ENCODE peak calls at places on chromosomes 16 and 17, in six cellular contexts. One of them, this sample, is unnamed. For H3K9me3, the result is how much of the 10 kb centered on the place peaks cover.

GRCh38 chr17:78623541-78623940 is 46.3 kb upstream of the DNAH17 start:
- DNase-seq in IMR-90: no peak
- DNase-seq in H9: no peak
- DNase-seq in mesenchymal stem cell: no peak
- DNase-seq in H1: no peak
- DNase-seq in trophoblast cell: no peak
- DNase-seq in this sample: no peak

GRCh38 chr17:12896386-12896785 is 107.1 kb downstream of the ARHGAP44 start:
- DNase-seq in IMR-90: peak
- DNase-seq in H9: peak
- DNase-seq in mesenchymal stem cell: no peak
- DNase-seq in H1: no peak
- DNase-seq in trophoblast cell: no peak
- DNase-seq in this sample: no peak

GRCh38 chr17:48601528-48602430 is 3.0 kb downstream of the HOXB6 start:
- DNase-seq in IMR-90: no peak
- DNase-seq in H9: no peak
- DNase-seq in mesenchymal stem cell: no peak
- DNase-seq in H1: no peak
- DNase-seq in trophoblast cell: no peak
- DNase-seq in this sample: no peak

GRCh38 chr17:65145743-65146142 is 8.6 kb downstream of the RGS9 start:
- DNase-seq in IMR-90: no peak
- DNase-seq in H9: no peak
- DNase-seq in mesenchymal stem cell: no peak
- DNase-seq in H1: no peak
- DNase-seq in trophoblast cell: no peak
- DNase-seq in this sample: no peak

GRCh38 chr17:57667461-57667923 is 77.6 kb downstream of the CCDC182 start:
- DNase-seq in IMR-90: no peak
- DNase-seq in H9: peak
- DNase-seq in mesenchymal stem cell: no peak
- DNase-seq in H1: peak
- DNase-seq in trophoblast cell: no peak
- DNase-seq in this sample: no peak

GRCh38 chr16:70737377-70738082 is 51.7 kb upstream of the MTSS2 start:
- DNase-seq in IMR-90: peak
- DNase-seq in H9: no peak
- DNase-seq in mesenchymal stem cell: peak
- DNase-seq in H1: no peak
- DNase-seq in trophoblast cell: no peak
- DNase-seq in this sample: no peak

GRCh38 chr16:23408242-23409201 is 44.5 kb downstream of the COG7 start:
- DNase-seq in IMR-90: peak
- DNase-seq in H9: no peak
- DNase-seq in mesenchymal stem cell: peak
- DNase-seq in H1: no peak
- DNase-seq in trophoblast cell: peak
- DNase-seq in this sample: peak

GRCh38 chr17:50459756-50460155 is 8.9 kb downstream of the CHAD start:
- DNase-seq in IMR-90: no peak
- DNase-seq in H9: no peak
- DNase-seq in mesenchymal stem cell: no peak
- DNase-seq in H1: no peak
- DNase-seq in trophoblast cell: no peak
- DNase-seq in this sample: no peak

GRCh38 chr16:6616746-6617145 is 715.9 kb upstream of the RBFOX1 start:
- DNase-seq in IMR-90: no peak
- DNase-seq in H9: no peak
- DNase-seq in mesenchymal stem cell: no peak
- DNase-seq in H1: no peak
- DNase-seq in trophoblast cell: no peak
- DNase-seq in this sample: no peak

GRCh38 chr17:45394913-45395568 is 37.6 kb downstream of the ARHGAP27 start:
- DNase-seq in IMR-90: peak
- DNase-seq in H9: peak
- DNase-seq in mesenchymal stem cell: peak
- DNase-seq in H1: peak
- DNase-seq in trophoblast cell: no peak
- DNase-seq in this sample: peak

GRCh38 chr16:70470927-70471341 is 16.5 kb downstream of the FCSK start:
- DNase-seq in IMR-90: peak
- DNase-seq in H9: peak
- DNase-seq in mesenchymal stem cell: peak
- DNase-seq in H1: peak
- DNase-seq in trophoblast cell: no peak
- DNase-seq in this sample: peak

GRCh38 chr17:80649200-80649644 is 104.6 kb downstream of the RPTOR start:
- DNase-seq in IMR-90: no peak
- DNase-seq in H9: no peak
- DNase-seq in mesenchymal stem cell: no peak
- DNase-seq in H1: no peak
- DNase-seq in trophoblast cell: no peak
- DNase-seq in this sample: no peak

GRCh38 chr17:58331815-58332719 is 3.5 kb upstream of the TSPOAP1 start:
- DNase-seq in IMR-90: no peak
- DNase-seq in H9: peak
- DNase-seq in mesenchymal stem cell: no peak
- DNase-seq in H1: no peak
- DNase-seq in trophoblast cell: no peak
- DNase-seq in this sample: no peak

GRCh38 chr17:66514227-66514806 is 211.9 kb downstream of the PRKCA start:
- DNase-seq in IMR-90: peak
- DNase-seq in H9: no peak
- DNase-seq in mesenchymal stem cell: peak
- DNase-seq in H1: no peak
- DNase-seq in trophoblast cell: no peak
- DNase-seq in this sample: no peak

GRCh38 chr16:58741166-58741565 is 7.0 kb upstream of the GOT2 start:
- DNase-seq in IMR-90: no peak
- DNase-seq in H9: no peak
- DNase-seq in mesenchymal stem cell: no peak
- DNase-seq in H1: no peak
- DNase-seq in trophoblast cell: no peak
- DNase-seq in this sample: no peak

GRCh38 chr17:64694207-64694606 is 32.1 kb upstream of the SMURF2 start:
- DNase-seq in IMR-90: peak
- DNase-seq in H9: no peak
- DNase-seq in mesenchymal stem cell: peak
- DNase-seq in H1: no peak
- DNase-seq in trophoblast cell: peak
- DNase-seq in this sample: no peak

GRCh38 chr17:3535253-3535995 is 22.2 kb downstream of the TRPV3 start:
- DNase-seq in IMR-90: peak
- DNase-seq in H9: peak
- DNase-seq in mesenchymal stem cell: peak
- DNase-seq in H1: peak
- DNase-seq in trophoblast cell: no peak
- DNase-seq in this sample: peak

GRCh38 chr16:69386596-69386995 is 789 bp upstream of the TERF2 start:
- DNase-seq in IMR-90: peak
- DNase-seq in H9: no peak
- DNase-seq in mesenchymal stem cell: no peak
- DNase-seq in H1: no peak
- DNase-seq in trophoblast cell: no peak
- DNase-seq in this sample: no peak

GRCh38 chr17:32486091-32486700 is 597 bp upstream of the CDK5R1 start:
- DNase-seq in IMR-90: peak
- DNase-seq in H9: peak
- DNase-seq in mesenchymal stem cell: peak
- DNase-seq in H1: peak
- DNase-seq in trophoblast cell: peak
- DNase-seq in this sample: peak

GRCh38 chr16:76577003-76577402 is 299.8 kb downstream of the CNTNAP4 start:
- DNase-seq in IMR-90: no peak
- DNase-seq in H9: no peak
- DNase-seq in mesenchymal stem cell: no peak
- DNase-seq in H1: no peak
- DNase-seq in trophoblast cell: no peak
- DNase-seq in this sample: no peak

GRCh38 chr16:56337131-56337857 is 88.1 kb downstream of the AMFR start:
- DNase-seq in IMR-90: no peak
- DNase-seq in H9: no peak
- DNase-seq in mesenchymal stem cell: no peak
- DNase-seq in H1: no peak
- DNase-seq in trophoblast cell: no peak
- DNase-seq in this sample: no peak

GRCh38 chr17:16272111-16272510 is 55.1 kb downstream of the PIGL start:
- DNase-seq in IMR-90: no peak
- DNase-seq in H9: no peak
- DNase-seq in mesenchymal stem cell: no peak
- DNase-seq in H1: no peak
- DNase-seq in trophoblast cell: no peak
- DNase-seq in this sample: no peak

GRCh38 chr16:63702981-63703590 is 1418.8 kb downstream of the CDH11 start:
- DNase-seq in IMR-90: no peak
- DNase-seq in H9: peak
- DNase-seq in mesenchymal stem cell: no peak
- DNase-seq in H1: peak
- DNase-seq in trophoblast cell: no peak
- DNase-seq in this sample: no peak

GRCh38 chr17:64706224-64707076 is 44.3 kb upstream of the SMURF2 start:
- DNase-seq in IMR-90: no peak
- DNase-seq in H9: no peak
- DNase-seq in mesenchymal stem cell: peak
- DNase-seq in H1: no peak
- DNase-seq in trophoblast cell: no peak
- DNase-seq in this sample: no peak

GRCh38 chr17:43210576-43210975 is 1.1 kb upstream of the TMEM106A start:
- DNase-seq in IMR-90: no peak
- DNase-seq in H9: no peak
- DNase-seq in mesenchymal stem cell: no peak
- DNase-seq in H1: no peak
- DNase-seq in trophoblast cell: no peak
- DNase-seq in this sample: no peak

GRCh38 chr17:43213545-43213944 is 1.9 kb downstream of the TMEM106A start:
- DNase-seq in IMR-90: no peak
- DNase-seq in H9: no peak
- DNase-seq in mesenchymal stem cell: no peak
- DNase-seq in H1: no peak
- DNase-seq in trophoblast cell: no peak
- DNase-seq in this sample: no peak

GRCh38 chr17:43211123-43211479 is 574 bp upstream of the TMEM106A start:
- DNase-seq in IMR-90: no peak
- DNase-seq in H9: no peak
- DNase-seq in mesenchymal stem cell: no peak
- DNase-seq in H1: no peak
- DNase-seq in trophoblast cell: no peak
- DNase-seq in this sample: no peak

GRCh38 chr17:43211480-43212402 is at the start of gene TMEM106A:
- DNase-seq in IMR-90: peak
- DNase-seq in H9: peak
- DNase-seq in mesenchymal stem cell: peak
- DNase-seq in H1: peak
- DNase-seq in trophoblast cell: peak
- DNase-seq in this sample: peak

GRCh38 chr17:43212641-43213490 is 1.2 kb downstream of the TMEM106A start:
- DNase-seq in IMR-90: no peak
- DNase-seq in H9: no peak
- DNase-seq in mesenchymal stem cell: no peak
- DNase-seq in H1: no peak
- DNase-seq in trophoblast cell: no peak
- DNase-seq in this sample: no peak
- H4K8ac ChIP-seq in IMR-90: peak
- H4K8ac ChIP-seq in H9: no peak
- H4K8ac ChIP-seq in mesenchymal stem cell: no peak
- H4K8ac ChIP-seq in H1: no peak
- H4K8ac ChIP-seq in trophoblast cell: no peak
- H4K8ac ChIP-seq in this sample: no peak

DNA sequence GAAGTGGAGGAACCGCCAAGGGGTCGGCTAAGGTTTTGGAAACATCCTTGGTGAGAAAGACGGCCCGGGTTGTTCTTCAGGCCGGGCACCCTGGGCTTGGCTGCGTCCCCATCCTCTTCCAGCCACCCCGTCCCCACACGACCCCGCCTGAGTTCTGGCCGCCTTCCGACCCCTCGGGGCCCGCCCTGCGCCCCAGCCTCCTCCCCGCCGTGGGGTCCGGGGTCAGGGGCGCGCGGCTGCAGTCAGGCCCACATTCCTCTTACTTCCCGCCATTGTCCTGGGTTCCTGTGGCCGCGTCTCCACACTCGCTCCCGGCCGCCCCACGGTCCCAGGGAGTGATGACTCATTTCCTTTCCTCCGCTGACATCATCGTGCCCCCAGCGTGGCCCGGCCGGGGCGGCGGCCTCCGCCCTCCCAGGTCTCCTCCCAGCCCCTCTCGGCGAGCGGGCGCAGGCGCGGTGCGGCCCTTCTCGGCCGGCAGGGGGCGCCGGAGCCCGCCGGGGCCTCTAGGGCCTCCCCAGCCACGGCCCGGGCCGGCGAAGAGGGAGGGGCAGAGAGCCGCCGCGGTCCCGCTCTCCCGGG is 59.6 kb downstream of the WSB1 start:
- DNase-seq in IMR-90: peak
- DNase-seq in H9: peak
- DNase-seq in mesenchymal stem cell: peak
- DNase-seq in H1: peak
- DNase-seq in trophoblast cell: peak
- DNase-seq in this sample: peak
- H3K18ac ChIP-seq in IMR-90: peak
- H3K18ac ChIP-seq in H9: peak
- H3K18ac ChIP-seq in mesenchymal stem cell: peak
- H3K18ac ChIP-seq in H1: no peak
- H3K18ac ChIP-seq in trophoblast cell: peak
- H3K18ac ChIP-seq in this sample: peak

GRCh38 chr16:35525979-35526590 is 2066.7 kb downstream of the TP53TG3F start:
- DNase-seq in IMR-90: no peak
- DNase-seq in H9: no peak
- DNase-seq in mesenchymal stem cell: no peak
- DNase-seq in H1: no peak
- DNase-seq in trophoblast cell: no peak
- DNase-seq in this sample: no peak
- H3K9me3 ChIP-seq in IMR-90: under half
- H3K9me3 ChIP-seq in H9: half or more
- H3K9me3 ChIP-seq in mesenchymal stem cell: under half
- H3K9me3 ChIP-seq in H1: half or more
- H3K9me3 ChIP-seq in trophoblast cell: under half
- H3K9me3 ChIP-seq in this sample: under half

DNA sequence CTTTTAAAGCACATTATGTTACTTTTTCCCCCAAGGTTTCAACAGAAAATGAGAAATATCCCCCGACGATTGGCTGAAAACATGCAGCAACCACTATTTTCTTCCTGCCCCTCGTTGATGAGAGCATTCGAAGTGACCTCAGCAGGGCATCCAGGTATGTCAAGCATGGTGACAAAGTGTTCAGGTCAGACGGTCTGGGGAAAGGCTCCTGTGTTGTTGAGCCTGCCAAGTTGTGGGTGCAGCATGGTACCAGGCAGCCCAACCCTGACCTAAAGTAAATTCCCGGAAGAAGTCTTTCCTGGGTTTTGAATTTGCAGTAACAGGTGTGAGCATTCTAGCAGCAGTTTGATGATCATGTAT is 51.7 kb upstream of the SEC14L1 start:
- DNase-seq in IMR-90: no peak
- DNase-seq in H9: no peak
- DNase-seq in mesenchymal stem cell: peak
- DNase-seq in H1: no peak
- DNase-seq in trophoblast cell: no peak
- DNase-seq in this sample: no peak
- H4K8ac ChIP-seq in IMR-90: peak
- H4K8ac ChIP-seq in H9: no peak
- H4K8ac ChIP-seq in mesenchymal stem cell: peak
- H4K8ac ChIP-seq in H1: peak
- H4K8ac ChIP-seq in trophoblast cell: peak
- H4K8ac ChIP-seq in this sample: no peak

This sample was measured in neuronal stem cell.